ENCODE peak calls at places on chromosomes 16 and 17, in four cellular contexts. W is OCI-LY7, F is GM12865, H is cardiac muscle cell. Y is an unnamed sample.

GRCh38 chr16:5015351-5015750 is 18.4 kb downstream of the NAGPA start:
- DNase-seq in W (no peak), H (no peak), F (no peak), Y (no peak)

GRCh38 chr17:40168262-40168832 is 8.9 kb upstream of the RAPGEFL1 start:
- DNase-seq in W (peak; percentile 72), H (peak; percentile 80), F (peak; percentile 65), Y (peak; percentile 85)

GRCh38 chr17:41615454-41615853 is 2.9 kb upstream of the KRT16 start:
- DNase-seq in F (no peak), H (no peak), W (no peak), Y (no peak)

GRCh38 chr17:20941872-20942271 is 100.9 kb downstream of the USP22 start:
- DNase-seq in W (no peak), F (no peak), H (no peak), Y (no peak)

GRCh38 chr16:10509534-10510025 is 70.8 kb downstream of the EMP2 start:
- DNase-seq in W (peak; percentile 88), F (peak; percentile 88), H (peak; percentile 88), Y (peak; percentile 86)

GRCh38 chr16:11913425-11914079 is 2.2 kb downstream of the GSPT1 start:
- DNase-seq in W (no peak), F (peak; percentile 25), H (peak; percentile 7), Y (peak; percentile 15)

GRCh38 chr17:18377437-18378204 is at the start of gene EVPLL:
- DNase-seq in F (no peak), H (peak; percentile 25), W (no peak), Y (no peak)

GRCh38 chr16:68920349-68920748 is 77.0 kb downstream of the TANGO6 start:
- DNase-seq in F (no peak), W (no peak), H (no peak), Y (no peak)

GRCh38 chr17:30586818-30587595 is 109.8 kb downstream of the GOSR1 start:
- DNase-seq in W (no peak), F (peak; percentile 36), H (peak; percentile 49), Y (peak; percentile 21)

GRCh38 chr16:22191966-22192260 is 14.2 kb upstream of the EEF2K start:
- DNase-seq in F (peak; percentile 72), H (no peak), W (peak; percentile 17), Y (no peak)

GRCh38 chr17:61389670-61390478 is 9.8 kb upstream of the TBX2 start:
- DNase-seq in F (peak; percentile 51), W (peak; percentile 42), H (peak; percentile 65), Y (peak; percentile 41)

GRCh38 chr17:56597495-56597990 is 4.0 kb downstream of the NOG start:
- DNase-seq in H (no peak), W (no peak), F (no peak), Y (no peak)

GRCh38 chr16:78961464-78961863 is 639.1 kb downstream of the MAF start:
- DNase-seq in W (peak; percentile 83), H (no peak), F (peak; percentile 24), Y (no peak)

GRCh38 chr16:54806378-54806777 is 124.3 kb upstream of the IRX5 start:
- DNase-seq in W (no peak), F (no peak), H (no peak), Y (no peak)

GRCh38 chr17:21532763-21533385 is 156.7 kb downstream of the KCNJ12 start:
- DNase-seq in W (no peak), F (peak; percentile 32), H (no peak), Y (no peak)

GRCh38 chr17:75908201-75908600 is 3.5 kb upstream of the MRPL38 start:
- DNase-seq in H (no peak), F (no peak), W (no peak), Y (no peak)

GRCh38 chr16:86019446-86020047 is 120.6 kb downstream of the IRF8 start:
- DNase-seq in F (no peak), W (peak; percentile 8), H (no peak), Y (no peak)

GRCh38 chr16:14334366-14335105 is 263.4 kb downstream of the MRTFB start:
- DNase-seq in F (no peak), H (peak; percentile 75), W (no peak), Y (peak; percentile 35)

GRCh38 chr17:81843713-81844326 is 9.0 kb upstream of the PPP1R27 start:
- DNase-seq in W (no peak), H (no peak), F (no peak), Y (no peak)

GRCh38 chr16:46908540-46909372 is 24.6 kb downstream of the GPT2 start:
- DNase-seq in W (peak; percentile 79), F (peak; percentile 73), H (peak; percentile 75), Y (peak; percentile 73)

GRCh38 chr16:88345031-88345942 is 37.5 kb upstream of the ZNF469 start:
- DNase-seq in F (no peak), H (no peak), W (no peak), Y (no peak)

GRCh38 chr17:38587193-38587592 is 18.6 kb downstream of the SRCIN1 start:
- DNase-seq in F (no peak), W (no peak), H (no peak), Y (no peak)

GRCh38 chr16:83624436-83625120 is 183.2 kb upstream of the HSBP1 start:
- DNase-seq in W (no peak), F (no peak), H (no peak), Y (no peak)

GRCh38 chr16:86949116-86949515 is 368.1 kb downstream of the C16orf95 start:
- DNase-seq in H (no peak), W (no peak), F (no peak), Y (no peak)

GRCh38 chr17:62706598-62707424 is 79.3 kb downstream of the MRC2 start:
- DNase-seq in W (no peak), F (no peak), H (no peak), Y (no peak)

GRCh38 chr17:2400877-2401425 is at the start of gene MNT:
- DNase-seq in W (peak; percentile 95), H (peak; percentile 98), F (peak; percentile 98), Y (no peak)

GRCh38 chr17:69574257-69575197 is 160.0 kb downstream of the MAP2K6 start:
- DNase-seq in H (peak; percentile 51), F (no peak), W (peak; percentile 45), Y (peak; percentile 56)

GRCh38 chr16:83954577-83955016 is 1.6 kb downstream of the OSGIN1 start:
- DNase-seq in W (no peak), F (no peak), H (peak; percentile 37), Y (peak; percentile 40)

GRCh38 chr16:80230328-80231117 is 310.3 kb upstream of the DYNLRB2 start:
- DNase-seq in W (no peak), F (no peak), H (no peak), Y (peak; percentile 26)

GRCh38 chr17:46089389-46089965 is 90.4 kb downstream of the STH start:
- DNase-seq in F (no peak), H (no peak), W (no peak), Y (no peak)

GRCh38 chr16:86772231-86772510 is 193.8 kb downstream of the FOXL1 start:
- DNase-seq in W (no peak), F (no peak), H (no peak), Y (no peak)

GRCh38 chr17:50194441-50195195 is 6.8 kb downstream of the COL1A1 start:
- DNase-seq in F (no peak), H (peak; percentile 33), W (no peak), Y (peak; percentile 40)

GRCh38 chr16:25553711-25554436 is 137.9 kb upstream of the HS3ST4 start:
- DNase-seq in H (no peak), W (no peak), F (peak; percentile 2), Y (peak; percentile 15)

GRCh38 chr16:89061590-89062380 is 31.9 kb upstream of the ACSF3 start:
- DNase-seq in H (no peak), W (peak; percentile 23), F (no peak), Y (no peak)

GRCh38 chr16:81486555-81487061 is 42.0 kb downstream of the CMIP start:
- DNase-seq in W (no peak), F (no peak), H (peak; percentile 92), Y (peak; percentile 99)

GRCh38 chr16:69116911-69117310 is 11.5 kb downstream of the HAS3 start:
- DNase-seq in F (no peak), H (no peak), W (no peak), Y (peak; percentile 28)

DNA sequence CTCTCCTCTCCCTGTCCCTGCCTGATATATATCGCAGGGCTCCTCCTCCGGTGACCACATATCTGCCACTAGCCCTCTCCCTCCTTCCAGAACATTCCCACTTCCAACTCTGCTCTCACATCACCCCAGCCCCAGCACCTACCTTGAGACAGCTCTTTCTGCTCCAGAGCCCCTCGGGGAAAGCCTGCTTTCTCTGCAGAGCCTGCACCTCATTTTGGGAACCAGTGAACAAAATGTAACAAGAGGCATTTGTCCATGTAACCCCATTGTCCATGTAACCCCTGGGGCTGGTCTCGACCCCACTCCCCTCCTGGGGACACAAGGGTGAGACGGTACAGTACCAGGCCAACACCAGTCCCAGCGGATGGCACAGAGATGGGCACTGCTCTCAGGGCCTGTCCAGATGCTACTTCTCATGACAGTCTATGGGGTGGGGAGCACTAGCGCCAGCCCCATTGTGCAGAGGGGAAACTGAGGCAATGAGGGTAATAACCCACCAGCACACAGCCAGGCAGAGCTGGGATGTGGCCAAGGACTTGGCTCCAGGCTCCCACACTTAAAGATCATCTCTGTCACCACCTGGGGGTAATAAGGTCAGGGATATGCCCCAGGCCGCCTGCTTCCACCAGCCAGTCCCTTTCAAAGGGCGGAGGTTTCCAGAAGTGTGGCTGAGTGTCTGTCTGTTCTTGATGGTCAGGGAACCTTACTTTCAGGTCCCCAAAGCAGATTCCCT is 42.8 kb downstream of the TBC1D16 start:
- DNase-seq in F (no peak), H (no peak), W (no peak), Y (no peak)
- H3K4me3 ChIP-seq in F (no peak overlapping the region), H (no peak overlapping the region), W (no peak overlapping the region), Y (peak overlapping the region; percentile 25)

GRCh38 chr16:30434852-30435251 is 5.0 kb upstream of the DCTPP1 start:
- DNase-seq in W (no peak), H (no peak), F (no peak), Y (no peak)

GRCh38 chr16:30429418-30429677 is 482 bp downstream of the DCTPP1 start:
- DNase-seq in W (no peak), H (no peak), F (no peak), Y (no peak)

GRCh38 chr16:30428055-30428454 is 1.8 kb downstream of the DCTPP1 start:
- DNase-seq in W (no peak), F (no peak), H (no peak), Y (no peak)

GRCh38 chr16:30430428-30430970 is 669 bp upstream of the DCTPP1 start:
- DNase-seq in W (no peak), H (no peak), F (no peak), Y (no peak)

GRCh38 chr16:30429678-30430427 is at the start of gene DCTPP1:
- DNase-seq in W (peak; percentile 100), H (peak; percentile 99), F (peak; percentile 99), Y (peak; percentile 97)
- TF ChIP-seq CTCF in W (peak; percentile 96), H (peak; percentile 74), F (peak; percentile 85), Y (peak; percentile 62)

GRCh38 chr16:29986931-29987330 is 8.5 kb downstream of the HIRIP3 start:
- DNase-seq in F (no peak), H (no peak), W (no peak), Y (no peak)
- H3K4me3 ChIP-seq in F (no peak overlapping the region), H (no peak overlapping the region), W (no peak overlapping the region), Y (no peak overlapping the region)

GRCh38 chr17:77785526-77785925 is 173.0 kb upstream of the TNRC6C start:
- DNase-seq in H (no peak), F (no peak), W (no peak), Y (no peak)
- TF ChIP-seq CTCF in H (no peak), F (no peak), W (no peak), Y (no peak)

GRCh38 chr17:7850118-7850504 is 4.8 kb upstream of the TMEM88 start:
- DNase-seq in F (no peak), W (no peak), H (no peak), Y (no peak)

GRCh38 chr17:7850970-7851437 is 3.9 kb upstream of the TMEM88 start:
- DNase-seq in H (no peak), F (no peak), W (no peak), Y (no peak)

GRCh38 chr17:7852262-7852670 is 2.6 kb upstream of the TMEM88 start:
- DNase-seq in H (no peak), W (no peak), F (no peak), Y (no peak)

GRCh38 chr17:7852919-7853692 is 1.8 kb upstream of the TMEM88 start:
- DNase-seq in H (no peak), F (no peak), W (no peak), Y (no peak)

GRCh38 chr17:7851438-7852261 is 3.2 kb upstream of the TMEM88 start:
- DNase-seq in W (peak; percentile 95), H (peak; percentile 91), F (peak; percentile 96), Y (peak; percentile 83)
- H3K4me3 ChIP-seq in W (peak overlapping the region; percentile 67), H (no peak overlapping the region), F (peak overlapping the region; percentile 36), Y (no peak overlapping the region)

Y was measured in fibroblast of the aortic adventitia.